ENCODE peak calls at places on chromosome 17, in seven cellular contexts. One of them, this sample, is unnamed.

GRCh38 chr17:51373489-51374194 is 113.3 kb downstream of the UTP18 start:
- DNase-seq in choroid plexus epithelial cell: no peak
- DNase-seq in immature natural killer cell: no peak
- DNase-seq in body of pancreas: no peak
- DNase-seq in C1 segment of cervical spinal cord: no peak
- DNase-seq in left ventricle myocardium inferior: no peak
- DNase-seq in kidney epithelial cell: no peak
- DNase-seq in this sample: no peak

GRCh38 chr17:65601881-65602280 is 40.4 kb upstream of the AXIN2 start:
- DNase-seq in choroid plexus epithelial cell: no peak
- DNase-seq in body of pancreas: no peak
- DNase-seq in left ventricle myocardium inferior: no peak
- DNase-seq in kidney epithelial cell: no peak
- DNase-seq in immature natural killer cell: no peak
- DNase-seq in C1 segment of cervical spinal cord: no peak
- DNase-seq in this sample: no peak

GRCh38 chr17:9230861-9231260 is 209.6 kb downstream of the NTN1 start:
- DNase-seq in choroid plexus epithelial cell: no peak
- DNase-seq in C1 segment of cervical spinal cord: no peak
- DNase-seq in kidney epithelial cell: no peak
- DNase-seq in body of pancreas: no peak
- DNase-seq in immature natural killer cell: no peak
- DNase-seq in left ventricle myocardium inferior: no peak
- DNase-seq in this sample: no peak

GRCh38 chr17:44677136-44677535 is 12.4 kb downstream of the CCDC43 start:
- DNase-seq in C1 segment of cervical spinal cord: no peak
- DNase-seq in body of pancreas: no peak
- DNase-seq in immature natural killer cell: no peak
- DNase-seq in left ventricle myocardium inferior: no peak
- DNase-seq in kidney epithelial cell: no peak
- DNase-seq in choroid plexus epithelial cell: peak
- DNase-seq in this sample: no peak

GRCh38 chr17:62790554-62790953 is 17.6 kb downstream of the MARCHF10 start:
- DNase-seq in kidney epithelial cell: no peak
- DNase-seq in body of pancreas: no peak
- DNase-seq in C1 segment of cervical spinal cord: no peak
- DNase-seq in choroid plexus epithelial cell: peak
- DNase-seq in left ventricle myocardium inferior: no peak
- DNase-seq in immature natural killer cell: no peak
- DNase-seq in this sample: peak

GRCh38 chr17:63946440-63947363 is 14.6 kb upstream of the CD79B start:
- DNase-seq in body of pancreas: peak
- DNase-seq in C1 segment of cervical spinal cord: peak
- DNase-seq in choroid plexus epithelial cell: peak
- DNase-seq in left ventricle myocardium inferior: no peak
- DNase-seq in kidney epithelial cell: no peak
- DNase-seq in immature natural killer cell: peak
- DNase-seq in this sample: peak

GRCh38 chr17:44557653-44558285 is 485 bp downstream of the FZD2 start:
- DNase-seq in body of pancreas: peak
- DNase-seq in choroid plexus epithelial cell: peak
- DNase-seq in kidney epithelial cell: no peak
- DNase-seq in immature natural killer cell: peak
- DNase-seq in C1 segment of cervical spinal cord: peak
- DNase-seq in left ventricle myocardium inferior: peak
- DNase-seq in this sample: peak

GRCh38 chr17:66947311-66947710 is 17.2 kb upstream of the CACNG4 start:
- DNase-seq in left ventricle myocardium inferior: no peak
- DNase-seq in immature natural killer cell: no peak
- DNase-seq in C1 segment of cervical spinal cord: no peak
- DNase-seq in body of pancreas: no peak
- DNase-seq in choroid plexus epithelial cell: no peak
- DNase-seq in kidney epithelial cell: no peak
- DNase-seq in this sample: peak

This sample was measured in epithelial cell of esophagus.